ENCODE peak calls at places on chromosomes 6 and 20, in seven cellular contexts. Q is epithelial cell of esophagus, A is K562, C is GM23338, N is A549, V is fibroblast of pulmonary artery, M is mesendoderm. P is an unnamed sample.
A peak's percentile ranks its signal among the peaks of the same experiment; 100 is the strongest.

GRCh38 chr6:113529191-113529590 is 328.0 kb upstream of the MARCKS start:
- DNase-seq in Q (peak; percentile 59), A (no peak), C (no peak), N (no peak), V (peak; percentile 22), M (no peak), P (peak; percentile 22)

GRCh38 chr6:26305097-26305841 is 59.7 kb upstream of the BTN3A2 start:
- DNase-seq in Q (peak; percentile 82), A (peak; percentile 76), C (peak; percentile 80), N (no peak), V (peak; percentile 73), M (peak; percentile 93), P (peak; percentile 86)

GRCh38 chr6:45505470-45505869 is 127.7 kb upstream of the SUPT3H start:
- DNase-seq in Q (no peak), A (no peak), C (no peak), N (no peak), V (no peak), M (no peak), P (no peak)

GRCh38 chr20:4817230-4817671 is 95.5 kb downstream of the PRND start:
- DNase-seq in Q (peak; percentile 41), A (peak; percentile 18), C (no peak), N (peak; percentile 94), V (no peak), M (no peak), P (peak; percentile 34)

GRCh38 chr6:96542702-96543101 is 20.2 kb upstream of the FHL5 start:
- DNase-seq in Q (peak; percentile 2), A (no peak), C (peak; percentile 52), N (no peak), V (peak; percentile 15), M (peak; percentile 25), P (peak; percentile 28)

GRCh38 chr20:44065401-44066340 is 121.3 kb downstream of the JPH2 start:
- DNase-seq in Q (no peak), A (no peak), C (no peak), N (no peak), V (no peak), M (no peak), P (no peak)

GRCh38 chr6:75751443-75751842 is 2.4 kb downstream of the MYO6 start:
- DNase-seq in Q (no peak), A (no peak), C (no peak), N (no peak), V (peak; percentile 39), M (no peak), P (peak; percentile 61)

GRCh38 chr6:95431637-95432228 is 145.6 kb upstream of the MANEA start:
- DNase-seq in Q (peak; percentile 63), A (peak; percentile 22), C (peak; percentile 56), N (peak; percentile 5), V (peak; percentile 67), M (peak; percentile 37), P (peak; percentile 64)

GRCh38 chr6:169839898-169840631 is 88.6 kb downstream of the ERMARD start:
- DNase-seq in Q (no peak), A (no peak), C (no peak), N (no peak), V (no peak), M (no peak), P (no peak)

GRCh38 chr20:63183422-63184146 is 32.3 kb downstream of the YTHDF1 start:
- DNase-seq in Q (peak; percentile 57), A (peak; percentile 73), C (peak; percentile 80), N (peak; percentile 61), V (peak; percentile 24), M (peak; percentile 55), P (peak; percentile 45)

GRCh38 chr6:122388945-122389344 is 10.5 kb upstream of the HSF2 start:
- DNase-seq in Q (no peak), A (no peak), C (no peak), N (no peak), V (no peak), M (no peak), P (no peak)

GRCh38 chr6:110768057-110768456 is 47.2 kb downstream of the CDK19 start:
- DNase-seq in Q (no peak), A (no peak), C (no peak), N (no peak), V (no peak), M (no peak), P (no peak)

GRCh38 chr20:34473262-34473883 is 42.8 kb upstream of the DYNLRB1 start:
- DNase-seq in Q (peak; percentile 59), A (peak; percentile 32), C (peak; percentile 71), N (peak; percentile 44), V (peak; percentile 62), M (peak; percentile 69), P (peak; percentile 58)

GRCh38 chr20:53319200-53319599 is 274.4 kb downstream of the ZNF217 start:
- DNase-seq in Q (no peak), A (no peak), C (no peak), N (no peak), V (no peak), M (no peak), P (no peak)

GRCh38 chr6:131353106-131353505 is 217.8 kb downstream of the AKAP7 start:
- DNase-seq in Q (no peak), A (no peak), C (no peak), N (no peak), V (no peak), M (no peak), P (no peak)

GRCh38 chr6:169487579-169488205 is 214.1 kb downstream of the WDR27 start:
- DNase-seq in Q (no peak), A (no peak), C (no peak), N (no peak), V (peak; percentile 53), M (peak; percentile 4), P (peak; percentile 36)

GRCh38 chr20:13009682-13010406 is 1.1 kb downstream of the SPTLC3 start:
- DNase-seq in Q (peak; percentile 80), A (no peak), C (no peak), N (no peak), V (peak; percentile 98), M (no peak), P (peak; percentile 88)

GRCh38 chr6:138240476-138241245 is 22.4 kb upstream of the PBOV1 start:
- DNase-seq in Q (no peak), A (no peak), C (no peak), N (no peak), V (no peak), M (peak; percentile 81), P (peak; percentile 45)

GRCh38 chr20:62602550-62602949 is 39.8 kb upstream of the SLCO4A1 start:
- DNase-seq in Q (no peak), A (peak; percentile 69), C (no peak), N (no peak), V (no peak), M (no peak), P (no peak)

GRCh38 chr6:48628316-48628715 is 517.3 kb upstream of the PTCHD4 start:
- DNase-seq in Q (no peak), A (no peak), C (peak; percentile 7), N (no peak), V (peak; percentile 10), M (peak; percentile 41), P (peak; percentile 79)

GRCh38 chr20:20292472-20292871 is 75.4 kb upstream of the INSM1 start:
- DNase-seq in Q (no peak), A (no peak), C (no peak), N (no peak), V (no peak), M (no peak), P (no peak)

GRCh38 chr20:57397693-57398108 is 6.5 kb downstream of the RBM38 start:
- DNase-seq in Q (no peak), A (no peak), C (no peak), N (no peak), V (no peak), M (no peak), P (no peak)

GRCh38 chr6:168666170-168666569 is 225.2 kb downstream of the SMOC2 start:
- DNase-seq in Q (peak; percentile 35), A (no peak), C (no peak), N (no peak), V (no peak), M (no peak), P (no peak)

GRCh38 chr6:92777146-92777740 is 642.1 kb downstream of the EPHA7 start:
- DNase-seq in Q (peak; percentile 62), A (no peak), C (peak; percentile 82), N (no peak), V (peak; percentile 30), M (peak; percentile 65), P (peak; percentile 4)

DNA sequence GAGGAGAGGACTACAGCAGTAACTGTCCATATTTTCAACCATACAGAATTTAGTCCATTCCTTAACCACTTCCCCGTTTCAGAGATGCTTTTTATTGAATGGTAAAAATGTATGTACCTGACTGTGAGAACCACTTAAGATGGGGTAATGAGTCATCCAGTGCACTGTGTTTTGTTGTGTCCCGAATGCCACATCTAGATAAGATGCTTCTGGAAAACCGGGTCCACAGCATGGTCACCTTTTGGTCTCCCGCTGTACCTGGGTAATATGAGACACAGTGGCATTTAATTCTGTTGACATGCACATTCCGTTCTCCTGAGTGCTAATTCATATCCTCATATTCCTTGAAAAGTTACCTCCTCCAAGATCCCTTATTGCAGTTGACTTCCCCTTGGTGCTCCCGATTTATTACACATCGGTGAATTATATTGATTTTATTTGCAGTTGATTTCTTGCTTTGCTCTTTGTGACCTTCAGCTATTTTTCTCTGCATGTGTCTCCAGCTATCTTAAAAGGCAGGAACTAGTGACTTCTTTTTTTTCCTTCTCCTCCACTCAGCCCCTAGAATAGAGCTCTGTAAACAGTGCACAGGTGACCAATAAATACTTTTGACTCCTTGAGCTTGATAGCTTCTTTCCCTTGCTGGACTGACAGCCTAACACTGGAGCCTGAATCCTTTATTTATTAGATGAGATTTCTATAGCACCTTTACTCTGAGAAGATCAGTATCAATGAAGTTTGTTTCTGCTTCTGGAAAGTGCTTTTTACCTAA is 314.6 kb downstream of the ZFAND3 start:
- DNase-seq in Q (no peak), A (no peak), C (no peak), N (no peak), V (no peak), M (no peak), P (no peak)
- H3K4me3 ChIP-seq in Q (no peak overlapping the region), A (no peak overlapping the region), C (no peak overlapping the region), N (no peak overlapping the region), V (no peak overlapping the region), M (no peak overlapping the region), P (no peak overlapping the region)

GRCh38 chr6:123909989-123910388 is 106.3 kb downstream of the NKAIN2 start:
- DNase-seq in Q (no peak), A (no peak), C (no peak), N (no peak), V (no peak), M (no peak), P (no peak)
- H3K4me3 ChIP-seq in Q (no peak overlapping the region), A (no peak overlapping the region), C (no peak overlapping the region), N (no peak overlapping the region), V (no peak overlapping the region), M (no peak overlapping the region), P (no peak overlapping the region)

DNA sequence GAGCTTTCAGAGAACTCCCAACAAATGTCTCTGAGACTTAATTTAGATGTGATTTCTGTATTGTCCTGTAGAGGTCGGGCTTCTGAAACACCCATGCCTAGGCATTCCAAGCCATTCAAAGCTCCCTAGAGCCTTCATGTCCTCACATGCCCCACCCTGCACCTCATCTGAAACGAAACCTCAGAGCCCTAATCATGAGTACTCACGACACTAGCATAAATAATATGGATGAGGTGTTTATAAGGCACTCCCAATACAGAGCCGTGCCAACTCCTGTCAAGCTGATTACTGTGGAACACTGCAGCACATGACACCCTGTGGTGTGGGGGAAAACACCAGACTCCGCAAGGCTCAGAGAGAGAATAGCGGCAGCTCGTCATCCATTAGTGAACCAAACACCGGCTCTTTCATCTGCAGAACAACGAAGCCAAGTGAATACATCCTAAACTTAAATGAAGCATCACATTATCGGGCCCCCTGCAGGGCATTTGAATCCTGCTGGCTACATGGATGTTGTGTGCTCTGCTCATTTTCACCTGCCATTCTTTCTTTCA is 83.8 kb downstream of the FNDC1 start:
- DNase-seq in Q (peak; percentile 96), A (peak; percentile 62), C (peak; percentile 88), N (peak; percentile 23), V (peak; percentile 64), M (peak; percentile 78), P (peak; percentile 56)
- H3K4me3 ChIP-seq in Q (peak overlapping the region; percentile 36), A (no peak overlapping the region), C (no peak overlapping the region), N (no peak overlapping the region), V (no peak overlapping the region), M (no peak overlapping the region), P (no peak overlapping the region)

GRCh38 chr20:32031007-32031958 is 20.8 kb upstream of the HCK start:
- DNase-seq in Q (peak; percentile 77), A (peak; percentile 72), C (peak; percentile 100), N (peak; percentile 86), V (peak; percentile 86), M (peak; percentile 98), P (peak; percentile 91)
- H3K4me3 ChIP-seq in Q (peak overlapping the region; percentile 10), A (no peak overlapping the region), C (peak overlapping the region; percentile 57), N (peak overlapping the region; percentile 24), V (peak overlapping the region; percentile 19), M (no peak overlapping the region), P (peak overlapping the region; percentile 27)